ENCODE peak calls at places on chromosomes 12 and 14, in nine cellular contexts. T is CD4-positive, CD25-positive, alpha-beta regulatory T cell; D is sigmoid colon; N is endothelial cell; M is amniotic stem cell; J is activated T-cell treated with anti-CD3 and anti-CD28 coated beads, Interleukin-2, amount 50 U/mL, for 72 hours; V is SJSA1; A is CD8-positive, alpha-beta memory T cell; Z is fibroblast of lung. U is an unnamed sample.

GRCh38 chr12:76084277-76085158 is at the start of gene NAP1L1:
- DNase-seq in M (peak), V (peak), Z (peak), D (peak), A (peak), T (peak), J (peak), N (peak), U (peak)

GRCh38 chr12:71354871-71355270 is 84.7 kb upstream of the LGR5 start:
- DNase-seq in T (no peak), J (no peak), Z (no peak), D (no peak), V (no peak), A (no peak), M (no peak), N (no peak), U (no peak)

GRCh38 chr14:60488175-60488574 is 2.3 kb upstream of the C14orf39 start:
- DNase-seq in Z (no peak), M (no peak), T (no peak), D (no peak), V (no peak), J (no peak), N (no peak), A (no peak), U (no peak)

GRCh38 chr12:12376636-12377448 is 20.0 kb downstream of the BORCS5 start:
- DNase-seq in T (peak), N (no peak), A (no peak), M (peak), Z (peak), V (peak), D (no peak), J (peak), U (no peak)

GRCh38 chr14:96038558-96038919 is 623 bp upstream of the C14orf132 start:
- DNase-seq in A (no peak), T (no peak), N (no peak), V (no peak), M (no peak), J (no peak), Z (no peak), D (no peak), U (no peak)

GRCh38 chr14:71206123-71206522 is 298.9 kb downstream of the PCNX1 start:
- DNase-seq in M (no peak), V (no peak), Z (no peak), J (no peak), A (no peak), N (no peak), T (no peak), D (no peak), U (no peak)

GRCh38 chr14:79051009-79051710 is 881.0 kb downstream of the NRXN3 start:
- DNase-seq in N (no peak), D (no peak), Z (no peak), V (no peak), J (no peak), T (no peak), M (no peak), A (no peak), U (no peak)

GRCh38 chr14:100129161-100129589 is 30.3 kb downstream of the DEGS2 start:
- DNase-seq in T (no peak), A (no peak), V (no peak), M (no peak), N (no peak), D (no peak), J (no peak), Z (peak), U (no peak)

GRCh38 chr12:47604474-47604873 is 101.4 kb downstream of the RPAP3 start:
- DNase-seq in T (peak), V (no peak), D (no peak), J (no peak), Z (peak), M (no peak), N (no peak), A (no peak), U (no peak)

GRCh38 chr14:33943081-33943480 is 7.8 kb downstream of the EGLN3 start:
- DNase-seq in N (no peak), Z (no peak), J (no peak), D (no peak), A (no peak), M (no peak), T (no peak), V (no peak), U (no peak)

GRCh38 chr12:3314306-3314663 is 176.7 kb upstream of the PRMT8 start:
- DNase-seq in J (no peak), Z (no peak), N (no peak), T (no peak), V (no peak), A (no peak), M (no peak), D (no peak), U (no peak)

GRCh38 chr12:50041962-50042361 is 15.4 kb upstream of the ASIC1 start:
- DNase-seq in A (no peak), D (no peak), Z (no peak), V (no peak), N (no peak), M (no peak), J (no peak), T (no peak), U (no peak)

GRCh38 chr12:1217191-1217949 is 226.3 kb downstream of the ERC1 start:
- DNase-seq in M (peak), Z (peak), N (no peak), A (no peak), V (peak), D (no peak), T (no peak), J (no peak), U (no peak)

GRCh38 chr12:98893601-98894411 is 248.7 kb downstream of the APAF1 start:
- DNase-seq in T (no peak), D (no peak), A (no peak), Z (no peak), M (no peak), J (no peak), N (peak), V (peak), U (no peak)